ENCODE peak calls at places on chromosome 6, in four cellular contexts. Z, T, G and I are unnamed samples.

GRCh38 chr6:95784869-95785268 is 207.5 kb downstream of the MANEA start:
- DNase-seq in Z (no peak), T (no peak), G (no peak), I (no peak)

GRCh38 chr6:144416244-144416643 is 131.1 kb downstream of the UTRN start:
- DNase-seq in Z (no peak), T (no peak), G (no peak), I (no peak)

GRCh38 chr6:6546318-6547110 is 42.0 kb upstream of the LY86 start:
- DNase-seq in Z (peak), T (no peak), G (no peak), I (peak)

GRCh38 chr6:56688521-56688920 is 45.8 kb upstream of the DST start:
- DNase-seq in Z (no peak), T (no peak), G (no peak), I (no peak)

GRCh38 chr6:138882369-138883017 is 86.6 kb downstream of the ECT2L start:
- DNase-seq in Z (no peak), T (peak), G (no peak), I (no peak)

GRCh38 chr6:46985943-46986342 is 56.2 kb downstream of the ADGRF1 start:
- DNase-seq in Z (no peak), T (no peak), G (no peak), I (no peak)

GRCh38 chr6:132354517-132355167 is 46.6 kb downstream of the MOXD1 start:
- DNase-seq in Z (peak), T (no peak), G (no peak), I (no peak)

GRCh38 chr6:8958894-8959511 is 523.7 kb upstream of the SLC35B3 start:
- DNase-seq in Z (no peak), T (no peak), G (no peak), I (no peak)

GRCh38 chr6:121826156-121826810 is 390.8 kb downstream of the GJA1 start:
- DNase-seq in Z (no peak), T (no peak), G (no peak), I (no peak)

GRCh38 chr6:83536034-83536646 is 23.8 kb downstream of the PRSS35 start:
- DNase-seq in Z (no peak), T (no peak), G (no peak), I (no peak)

GRCh38 chr6:4804095-4804494 is 27.9 kb downstream of the CDYL start:
- DNase-seq in Z (no peak), T (no peak), G (no peak), I (no peak)

GRCh38 chr6:70180183-70180903 is 122.5 kb downstream of the COL9A1 start:
- DNase-seq in Z (no peak), T (no peak), G (no peak), I (no peak)

GRCh38 chr6:108942556-108943492 is 94.6 kb downstream of the ARMC2 start:
- DNase-seq in Z (no peak), T (no peak), G (no peak), I (no peak)

GRCh38 chr6:12605888-12606345 is 110.7 kb upstream of the PHACTR1 start:
- DNase-seq in Z (no peak), T (no peak), G (peak), I (no peak)

GRCh38 chr6:129370268-129370916 is 339.6 kb downstream of the ARHGAP18 start:
- DNase-seq in Z (no peak), T (no peak), G (no peak), I (no peak)

DNA sequence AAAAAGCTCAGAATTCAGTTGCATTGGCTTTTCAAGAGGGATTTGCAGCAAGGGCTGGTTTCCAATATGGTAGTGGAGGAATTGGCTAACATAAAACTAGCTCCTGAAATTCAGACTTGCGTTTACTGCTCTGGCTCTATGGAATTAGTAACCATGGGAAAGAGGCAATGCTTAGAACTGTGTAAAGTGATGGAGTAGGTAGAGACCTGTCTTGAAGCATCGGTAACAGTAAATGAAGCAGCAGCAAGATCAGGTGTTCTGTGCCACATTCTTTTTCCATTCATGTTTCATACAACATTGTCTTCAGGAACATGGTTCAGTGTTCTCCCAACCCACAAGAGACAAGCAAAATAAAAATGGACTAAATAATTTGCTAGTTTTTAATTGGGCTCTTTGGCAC is 6.5 kb downstream of the IRF4 start:
- DNase-seq in Z (no peak), T (no peak), G (no peak), I (no peak)
- H3K4me3 ChIP-seq in Z (no peak), T (no peak), G (no peak), I (no peak)

DNA sequence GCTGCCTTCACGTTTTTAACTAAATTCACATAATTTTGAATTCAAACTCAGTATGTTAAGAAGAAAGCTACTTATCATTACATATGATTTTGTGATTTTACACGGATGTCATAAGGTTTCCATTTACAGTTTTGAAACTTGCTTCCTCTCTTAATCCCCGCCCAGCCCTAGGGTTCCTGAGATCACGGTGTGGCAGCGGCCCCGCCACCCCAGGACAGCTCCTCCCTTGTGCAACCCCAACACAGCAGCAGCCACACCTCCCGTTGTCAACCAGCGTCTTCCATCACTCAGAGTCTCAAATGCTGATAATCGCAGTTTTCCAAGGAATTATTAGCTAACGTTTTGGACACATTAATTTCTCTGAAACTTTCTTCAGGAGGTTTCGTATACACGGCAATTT is 204.8 kb downstream of the THBS2 start:
- DNase-seq in Z (no peak), T (no peak), G (no peak), I (no peak)
- H3K4me3 ChIP-seq in Z (no peak), T (no peak), G (no peak), I (no peak)

DNA sequence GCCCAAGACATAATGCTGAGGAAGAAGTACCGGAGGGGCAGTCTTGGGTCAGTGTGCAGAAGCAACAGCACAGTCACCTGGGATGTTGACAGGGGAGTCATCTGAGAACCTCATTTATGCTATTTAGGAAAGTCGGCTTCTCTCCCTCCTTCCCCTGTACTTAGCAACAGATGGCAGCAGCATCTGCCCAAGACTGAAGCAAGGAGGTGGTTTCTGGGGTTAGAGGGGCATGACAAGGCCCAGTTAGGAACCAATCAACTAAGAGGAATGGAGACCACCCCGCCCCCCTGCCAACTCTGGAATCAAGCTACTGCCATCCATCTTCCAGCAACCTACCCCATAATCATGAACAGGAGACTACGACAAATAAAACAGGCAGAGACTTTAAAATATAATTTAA is 21.7 kb downstream of the RIPK1 start:
- DNase-seq in Z (no peak), T (no peak), G (no peak), I (no peak)
- H3K4me3 ChIP-seq in Z (no peak), T (no peak), G (no peak), I (no peak)

DNA sequence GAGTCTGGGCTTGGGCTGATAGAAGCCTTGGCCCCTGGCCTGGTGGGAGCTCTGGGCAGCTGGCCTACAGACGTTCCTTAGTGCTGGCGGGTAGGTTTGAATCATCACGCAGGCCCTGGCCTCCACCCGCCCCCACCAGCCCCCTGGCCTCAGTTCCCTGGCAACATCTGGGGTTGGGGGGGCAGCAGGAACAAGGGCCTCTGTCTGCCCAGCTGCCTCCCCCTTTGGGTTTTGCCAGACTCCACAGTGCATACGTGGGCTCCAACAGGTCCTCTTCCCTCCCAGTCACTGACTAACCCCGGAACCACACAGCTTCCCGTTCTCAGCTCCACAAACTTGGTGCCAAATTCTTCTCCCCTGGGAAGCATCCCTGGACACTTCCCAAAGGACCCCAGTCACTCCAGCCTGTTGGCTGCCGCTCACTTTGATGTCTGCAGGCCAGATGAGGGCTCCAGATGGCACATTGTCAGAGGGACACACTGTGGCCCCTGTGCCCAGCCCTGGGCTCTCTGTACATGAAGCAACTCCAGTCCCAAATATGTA is 957 bp upstream of the VEGFA start:
- DNase-seq in Z (peak), T (no peak), G (no peak), I (peak)
- H3K4me3 ChIP-seq in Z (no peak), T (no peak), G (no peak), I (peak)

GRCh38 chr6:52305385-52305784 is 20.8 kb upstream of the MCM3 start:
- DNase-seq in Z (no peak), T (no peak), G (no peak), I (no peak)

GRCh38 chr6:52303178-52303577 is 18.6 kb upstream of the MCM3 start:
- DNase-seq in Z (no peak), T (no peak), G (no peak), I (no peak)

GRCh38 chr6:52306972-52307849 is 22.7 kb upstream of the MCM3 start:
- DNase-seq in Z (peak), T (no peak), G (no peak), I (no peak)

GRCh38 chr6:52305948-52306767 is 21.6 kb upstream of the MCM3 start:
- DNase-seq in Z (no peak), T (peak), G (no peak), I (no peak)

GRCh38 chr6:52304917-52305316 is 20.4 kb upstream of the MCM3 start:
- DNase-seq in Z (no peak), T (no peak), G (no peak), I (no peak)
- H3K4me3 ChIP-seq in Z (no peak), T (peak), G (peak), I (peak)

DNA sequence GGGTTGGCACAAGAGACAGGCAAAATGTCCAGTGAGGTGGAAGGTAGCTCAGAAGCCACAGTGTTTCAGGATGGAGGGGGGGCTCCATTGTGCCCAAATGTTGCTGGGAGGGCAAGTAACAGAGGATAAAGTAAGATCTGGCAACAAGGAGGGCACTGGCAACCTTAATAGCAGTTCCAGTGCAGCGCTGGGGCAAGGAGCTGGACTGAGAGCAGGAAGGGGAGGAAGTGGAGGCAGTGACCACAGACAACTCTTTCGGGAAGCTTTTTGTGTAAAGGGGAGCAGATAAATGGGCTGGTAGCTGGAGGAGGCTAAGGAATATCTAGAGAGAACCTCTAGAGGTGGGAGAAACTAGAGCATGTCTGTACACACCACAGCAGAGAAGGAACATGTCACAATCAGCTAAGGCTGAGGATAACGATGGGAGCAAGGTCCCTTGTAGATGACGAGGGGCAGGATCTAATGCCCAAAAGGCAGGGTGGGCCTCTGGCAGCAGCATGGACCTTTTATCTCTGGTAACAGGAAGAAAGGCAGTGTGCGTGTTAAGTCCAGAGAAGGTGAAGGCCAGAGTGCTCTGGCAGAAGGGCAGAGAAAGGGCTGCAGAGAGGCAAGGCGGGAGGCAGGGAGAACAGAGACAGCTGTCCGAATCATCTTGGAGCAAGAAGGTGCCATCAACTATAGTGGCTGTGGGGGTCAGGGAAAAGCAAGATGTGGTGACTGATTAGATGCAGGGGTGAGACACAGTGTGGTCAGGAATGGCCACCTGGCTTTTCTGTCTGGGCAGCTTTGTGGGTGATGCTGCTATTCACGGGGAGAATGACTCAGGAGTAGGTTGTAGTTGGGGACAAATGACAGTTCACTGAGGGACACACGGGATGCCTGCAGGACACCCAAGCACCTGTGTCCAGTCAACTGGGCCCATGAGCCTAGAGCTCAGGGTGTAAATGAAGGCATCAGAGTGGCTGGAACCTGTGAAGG is 17.4 kb downstream of the TMEM242 start:
- DNase-seq in Z (no peak), T (no peak), G (no peak), I (no peak)
- H3K4me3 ChIP-seq in Z (peak), T (no peak), G (peak), I (no peak)

DNA sequence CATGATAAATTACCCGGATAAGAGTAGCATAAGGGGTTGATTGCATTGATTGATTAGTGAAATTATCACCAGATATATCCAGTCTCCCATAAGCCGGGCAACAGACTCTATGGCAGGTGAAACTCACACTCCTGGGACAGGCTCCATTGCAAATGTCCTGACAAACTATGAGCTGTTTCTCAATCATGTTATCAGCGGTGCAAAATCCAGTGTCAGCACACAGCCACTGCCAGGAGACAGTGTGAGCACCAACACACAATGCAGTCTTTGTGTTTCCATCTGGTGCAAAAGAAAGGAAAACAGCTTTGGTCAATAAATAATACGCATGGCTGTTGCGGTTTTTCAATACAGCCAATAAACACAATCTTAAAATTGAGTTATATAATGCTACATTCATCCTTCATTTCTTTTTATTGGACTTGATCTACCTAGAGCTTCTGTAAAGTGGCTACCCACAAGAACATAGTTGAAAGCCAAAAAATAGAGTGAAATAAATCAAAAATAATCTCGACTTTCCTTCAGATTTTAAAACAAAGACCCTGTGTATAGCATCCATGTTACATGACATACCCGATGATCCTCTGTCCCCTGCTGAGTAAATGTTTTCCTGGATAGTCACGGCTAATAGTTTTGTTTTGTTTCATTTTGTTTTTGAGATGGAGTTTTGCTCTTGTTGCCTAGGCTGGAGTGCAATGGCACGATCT is 64.3 kb upstream of the AFDN start:
- DNase-seq in Z (no peak), T (no peak), G (no peak), I (no peak)
- H3K4me3 ChIP-seq in Z (no peak), T (no peak), G (no peak), I (no peak)